ENCODE peak calls at places on chromosomes 3 and 15, in five cellular contexts. One of them, this sample, is unnamed.

GRCh38 chr3:27536451-27536850 is 52.3 kb upstream of the SLC4A7 start:
- DNase-seq in SK-N-SH: no peak
- DNase-seq in GM12878: no peak
- DNase-seq in HepG2: no peak
- DNase-seq in IMR-90: no peak
- DNase-seq in this sample: no peak

GRCh38 chr3:76096036-76096435 is 310.7 kb upstream of the ZNF717 start:
- DNase-seq in GM12878: no peak
- DNase-seq in HepG2: no peak
- DNase-seq in IMR-90: peak
- DNase-seq in SK-N-SH: no peak
- DNase-seq in this sample: no peak

GRCh38 chr3:63911395-63911900 is 735 bp downstream of the SCAANT1 start:
- DNase-seq in SK-N-SH: no peak
- DNase-seq in IMR-90: no peak
- DNase-seq in HepG2: no peak
- DNase-seq in GM12878: no peak
- DNase-seq in this sample: no peak

GRCh38 chr3:118550122-118550521 is 484.5 kb downstream of the IGSF11 start:
- DNase-seq in GM12878: no peak
- DNase-seq in SK-N-SH: no peak
- DNase-seq in IMR-90: no peak
- DNase-seq in HepG2: no peak
- DNase-seq in this sample: no peak

GRCh38 chr3:33914731-33915389 is 116.4 kb downstream of the PDCD6IP start:
- DNase-seq in GM12878: no peak
- DNase-seq in SK-N-SH: no peak
- DNase-seq in HepG2: no peak
- DNase-seq in IMR-90: no peak
- DNase-seq in this sample: no peak

GRCh38 chr3:149115114-149115513 is 14.3 kb upstream of the HPS3 start:
- DNase-seq in HepG2: no peak
- DNase-seq in GM12878: no peak
- DNase-seq in IMR-90: no peak
- DNase-seq in SK-N-SH: no peak
- DNase-seq in this sample: no peak

GRCh38 chr3:159854500-159855124 is 134.0 kb upstream of the IL12A start:
- DNase-seq in SK-N-SH: no peak
- DNase-seq in IMR-90: peak
- DNase-seq in HepG2: peak
- DNase-seq in GM12878: no peak
- DNase-seq in this sample: peak

GRCh38 chr15:69451951-69452701 is 492 bp upstream of the RPLP1 start:
- DNase-seq in HepG2: peak
- DNase-seq in SK-N-SH: peak
- DNase-seq in GM12878: no peak
- DNase-seq in IMR-90: peak
- DNase-seq in this sample: no peak

GRCh38 chr3:120145498-120146285 is 51.4 kb upstream of the GSK3B start:
- DNase-seq in HepG2: no peak
- DNase-seq in GM12878: no peak
- DNase-seq in IMR-90: peak
- DNase-seq in SK-N-SH: no peak
- DNase-seq in this sample: peak

GRCh38 chr3:189512039-189512438 is 119.2 kb upstream of the TP63 start:
- DNase-seq in IMR-90: no peak
- DNase-seq in SK-N-SH: no peak
- DNase-seq in HepG2: no peak
- DNase-seq in GM12878: no peak
- DNase-seq in this sample: no peak

GRCh38 chr3:141431411-141432378 is 55.1 kb upstream of the RASA2 start:
- DNase-seq in GM12878: no peak
- DNase-seq in SK-N-SH: no peak
- DNase-seq in HepG2: peak
- DNase-seq in IMR-90: no peak
- DNase-seq in this sample: no peak

DNA sequence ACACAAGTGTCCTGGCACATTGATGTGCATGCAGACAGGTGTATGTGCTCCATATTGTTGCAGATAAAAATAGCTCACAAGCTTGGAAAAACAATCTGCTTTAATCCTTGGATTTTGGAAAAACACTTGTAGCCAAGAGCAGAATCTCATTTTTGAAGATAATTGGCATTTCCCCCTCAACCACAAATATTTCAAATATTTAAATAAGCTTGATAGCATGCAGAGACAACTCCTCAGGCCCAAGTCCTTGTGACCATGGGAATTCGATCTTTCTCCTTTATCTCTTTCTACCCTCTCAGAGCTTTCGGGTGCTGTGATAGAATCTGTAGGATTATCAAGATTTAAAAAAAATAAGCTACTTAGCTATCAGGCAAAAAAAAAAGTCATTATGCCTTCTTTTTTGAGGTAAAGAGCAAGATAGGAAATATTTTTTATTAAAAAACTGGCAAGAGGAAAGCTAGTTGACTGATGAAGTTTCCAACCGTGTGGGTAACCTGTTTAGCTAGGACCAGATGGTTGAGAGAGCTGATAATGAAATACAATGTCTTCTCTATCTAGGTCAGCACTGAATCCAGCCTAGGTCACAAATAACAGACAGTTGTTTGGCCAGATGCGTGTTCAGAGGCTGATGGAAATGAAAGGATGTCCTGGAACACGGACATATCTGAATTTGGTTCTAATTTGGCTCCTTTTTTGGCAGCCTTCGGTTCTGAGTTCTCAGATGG is 54.9 kb upstream of the SNRK start:
- DNase-seq in HepG2: no peak
- DNase-seq in IMR-90: peak
- DNase-seq in SK-N-SH: no peak
- DNase-seq in GM12878: no peak
- DNase-seq in this sample: no peak
- TF ChIP-seq RAD21 in HepG2: no peak
- TF ChIP-seq RAD21 in IMR-90: no peak
- TF ChIP-seq RAD21 in SK-N-SH: no peak
- TF ChIP-seq RAD21 in GM12878: no peak
- TF ChIP-seq RAD21 in this sample: no peak

DNA sequence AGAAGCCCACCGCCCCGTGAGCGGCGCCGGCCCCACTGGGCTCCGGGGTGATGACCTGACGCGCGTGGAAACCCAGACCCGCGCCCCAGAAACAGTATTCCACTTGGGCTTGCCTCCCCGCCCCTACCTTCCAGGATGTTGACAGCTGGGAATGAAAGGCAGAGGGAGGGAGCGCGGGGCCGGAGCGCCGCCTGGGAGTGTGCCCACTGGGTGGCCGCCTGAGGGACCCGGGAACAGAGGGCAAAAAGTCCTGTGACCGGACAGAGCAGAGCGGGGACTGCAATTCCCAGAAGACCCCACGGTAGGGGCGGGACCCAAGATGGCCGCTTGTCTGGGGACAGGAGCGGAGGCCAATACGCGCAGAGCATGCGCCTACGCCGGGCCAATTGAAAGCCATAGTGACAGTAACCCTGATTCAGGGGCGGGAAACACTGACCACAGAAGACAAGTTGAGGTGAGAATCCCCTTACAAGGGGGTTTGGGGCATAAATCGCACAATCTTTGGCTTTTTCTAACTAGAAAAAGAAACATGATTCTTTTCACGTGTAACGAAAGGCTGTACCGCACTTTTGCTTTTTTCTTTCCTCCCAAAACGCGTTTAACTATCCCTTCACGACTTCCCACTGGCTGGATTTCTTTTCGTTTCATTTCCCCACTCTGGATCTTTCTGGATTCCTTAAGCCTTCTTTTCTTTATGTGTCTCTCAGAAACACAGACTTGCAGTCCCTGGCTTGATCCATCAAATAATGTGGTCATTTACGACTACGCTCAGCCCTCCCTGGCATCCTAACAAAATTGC is at the start of gene FHIT:
- DNase-seq in IMR-90: peak
- DNase-seq in SK-N-SH: peak
- DNase-seq in HepG2: peak
- DNase-seq in GM12878: peak
- DNase-seq in this sample: peak
- TF ChIP-seq RFX5 in IMR-90: no peak
- TF ChIP-seq RFX5 in SK-N-SH: no peak
- TF ChIP-seq RFX5 in HepG2: peak
- TF ChIP-seq RFX5 in GM12878: no peak
- TF ChIP-seq RFX5 in this sample: no peak

GRCh38 chr3:102238362-102238761 is 196.5 kb upstream of the ZPLD1 start:
- DNase-seq in IMR-90: no peak
- DNase-seq in GM12878: no peak
- DNase-seq in SK-N-SH: no peak
- DNase-seq in HepG2: no peak
- DNase-seq in this sample: no peak
- TF ChIP-seq RAD21 in IMR-90: no peak
- TF ChIP-seq RAD21 in GM12878: no peak
- TF ChIP-seq RAD21 in SK-N-SH: no peak
- TF ChIP-seq RAD21 in HepG2: no peak
- TF ChIP-seq RAD21 in this sample: no peak

GRCh38 chr3:52722491-52722890 is 16.6 kb downstream of the SPCS1 start:
- DNase-seq in HepG2: no peak
- DNase-seq in SK-N-SH: no peak
- DNase-seq in GM12878: no peak
- DNase-seq in IMR-90: no peak
- DNase-seq in this sample: no peak
- TF ChIP-seq RFX5 in HepG2: no peak
- TF ChIP-seq RFX5 in SK-N-SH: no peak
- TF ChIP-seq RFX5 in GM12878: no peak
- TF ChIP-seq RFX5 in IMR-90: no peak
- TF ChIP-seq RFX5 in this sample: no peak

GRCh38 chr15:101397521-101398003 is 91.9 kb downstream of the PCSK6 start:
- DNase-seq in HepG2: no peak
- DNase-seq in SK-N-SH: no peak
- DNase-seq in GM12878: no peak
- DNase-seq in IMR-90: no peak
- DNase-seq in this sample: no peak
- TF ChIP-seq RAD21 in HepG2: no peak
- TF ChIP-seq RAD21 in SK-N-SH: no peak
- TF ChIP-seq RAD21 in GM12878: no peak
- TF ChIP-seq RAD21 in IMR-90: no peak
- TF ChIP-seq RAD21 in this sample: no peak

DNA sequence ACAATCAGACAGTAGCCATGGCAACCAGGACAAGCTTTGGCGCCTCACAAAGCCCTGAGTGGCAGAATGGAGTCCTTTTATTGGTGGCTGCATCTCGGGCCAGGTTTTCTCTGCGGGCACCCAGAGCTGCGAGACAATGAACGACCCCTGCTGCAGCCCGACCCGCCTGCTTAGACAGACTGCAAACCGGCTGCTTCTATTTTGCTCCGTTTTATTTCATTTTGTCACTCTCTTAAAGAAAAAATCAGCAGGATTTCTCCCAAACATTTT is 64.7 kb downstream of the OXNAD1 start:
- DNase-seq in IMR-90: no peak
- DNase-seq in GM12878: no peak
- DNase-seq in HepG2: no peak
- DNase-seq in SK-N-SH: peak
- DNase-seq in this sample: no peak
- TF ChIP-seq RFX5 in IMR-90: no peak
- TF ChIP-seq RFX5 in GM12878: no peak
- TF ChIP-seq RFX5 in HepG2: no peak
- TF ChIP-seq RFX5 in SK-N-SH: no peak
- TF ChIP-seq RFX5 in this sample: no peak

This sample was measured in A549.